ENCODE peak calls at places on chromosome 10, in five cellular contexts. A is fibroblast of lung, U is IMR-90, R is choroid plexus epithelial cell, B is hepatocyte. W is an unnamed sample.

GRCh38 chr10:20990604-20991003 is 93.5 kb upstream of the NEBL start:
- DNase-seq in B (no peak), R (peak), U (no peak), A (peak), W (peak)

GRCh38 chr10:3853547-3853989 is 68.6 kb upstream of the KLF6 start:
- DNase-seq in B (peak), R (peak), A (peak), U (no peak), W (peak)

GRCh38 chr10:58064714-58065528 is 202.8 kb downstream of the IPMK start:
- DNase-seq in A (peak), U (peak), B (peak), R (peak), W (peak)

GRCh38 chr10:94545277-94546057 is at the start of gene HELLS:
- DNase-seq in U (peak), A (peak), B (peak), R (peak), W (peak)

GRCh38 chr10:92822060-92822634 is 26.2 kb upstream of the EXOC6 start:
- DNase-seq in U (peak), B (peak), A (peak), R (peak), W (peak)

GRCh38 chr10:94172332-94172731 is 178.6 kb downstream of the PLCE1 start:
- DNase-seq in U (peak), B (no peak), R (no peak), A (no peak), W (peak)

GRCh38 chr10:84876116-84876999 is 548.0 kb downstream of the CCSER2 start:
- DNase-seq in A (no peak), U (no peak), R (no peak), B (no peak), W (no peak)

GRCh38 chr10:12350925-12351324 is 1.6 kb downstream of the CAMK1D start:
- DNase-seq in U (no peak), B (no peak), A (no peak), R (peak), W (no peak)

GRCh38 chr10:128879441-128880175 is 587.4 kb upstream of the MGMT start:
- DNase-seq in R (no peak), A (no peak), U (no peak), B (no peak), W (no peak)

GRCh38 chr10:74674892-74675291 is 151.5 kb upstream of the KAT6B start:
- DNase-seq in R (no peak), U (no peak), A (no peak), B (no peak), W (no peak)

GRCh38 chr10:120456143-120456625 is 843 bp upstream of the PLPP4 start:
- DNase-seq in B (no peak), A (no peak), R (no peak), U (no peak), W (no peak)
- H3K4me3 ChIP-seq in B (peak), A (no peak), R (peak), U (no peak), W (peak)

GRCh38 chr10:114483575-114483974 is 79.3 kb upstream of the AFAP1L2 start:
- DNase-seq in B (no peak), U (no peak), R (no peak), A (no peak), W (no peak)

GRCh38 chr10:114485695-114486400 is 81.5 kb upstream of the AFAP1L2 start:
- DNase-seq in B (no peak), U (no peak), A (no peak), R (no peak), W (no peak)

GRCh38 chr10:114489521-114490310 is 85.4 kb upstream of the AFAP1L2 start:
- DNase-seq in U (no peak), R (no peak), A (no peak), B (no peak), W (no peak)

GRCh38 chr10:114487815-114488536 is 83.7 kb upstream of the AFAP1L2 start:
- DNase-seq in A (no peak), U (peak), B (no peak), R (peak), W (no peak)

DNA sequence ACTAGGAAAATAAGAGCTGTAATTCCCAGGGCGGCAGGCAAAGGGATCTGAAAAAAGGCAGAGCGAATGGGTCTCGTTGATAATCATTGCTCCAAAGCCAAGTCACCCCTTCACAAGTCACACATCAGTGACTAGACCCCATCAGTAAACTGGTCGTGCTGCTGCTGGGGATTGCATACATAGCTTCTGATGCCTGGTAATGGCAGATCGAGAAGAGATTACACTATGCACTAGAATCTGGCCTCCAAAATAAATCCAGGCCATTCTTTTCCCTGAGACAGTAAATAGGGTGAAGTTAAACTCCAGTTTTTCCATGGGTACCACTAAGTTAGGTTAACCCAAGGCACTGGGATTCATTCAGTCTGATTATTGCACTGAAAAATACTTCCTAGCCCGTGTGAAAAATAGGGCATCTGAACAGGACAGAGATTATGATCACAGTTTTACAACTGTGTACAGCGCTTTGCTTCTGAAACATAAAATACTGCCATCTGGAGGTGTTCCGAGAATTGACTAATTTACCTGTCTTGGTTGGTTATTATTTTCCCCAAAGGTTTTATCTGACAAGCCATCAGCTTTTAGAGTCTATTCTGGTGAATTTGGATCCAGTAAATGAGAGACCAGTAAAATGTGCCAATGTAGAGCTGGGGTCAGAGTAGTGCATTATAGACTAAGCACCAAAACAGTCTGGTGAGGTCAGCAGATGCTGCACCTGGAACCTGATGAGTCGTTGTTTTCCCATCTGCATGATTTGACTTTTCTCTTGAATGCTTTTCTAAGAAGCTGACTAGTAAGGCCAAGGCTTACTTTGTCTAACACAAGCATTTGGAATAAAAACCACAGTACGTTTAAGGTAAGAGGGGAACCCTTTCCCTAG is 82.9 kb upstream of the AFAP1L2 start:
- DNase-seq in A (peak), R (peak), B (no peak), U (peak), W (no peak)
- TF ChIP-seq CTCF in A (peak), R (no peak), B (peak), U (no peak), W (no peak)

GRCh38 chr10:125123363-125124113 is 36.8 kb downstream of the CTBP2 start:
- DNase-seq in B (no peak), U (peak), A (peak), R (peak), W (peak)
- H3K4me3 ChIP-seq in B (no peak), U (no peak), A (peak), R (peak), W (peak)

GRCh38 chr10:340646-341045 is 205.4 kb downstream of the ZMYND11 start:
- DNase-seq in R (no peak), B (no peak), U (no peak), A (no peak), W (no peak)
- TF ChIP-seq CTCF in R (no peak), B (no peak), U (no peak), A (no peak), W (no peak)

W was measured in fibroblast of pulmonary artery.